ENCODE peak calls at places on chromosomes 6 and 20, in five cellular contexts. R is lower lobe of right lung, O is GM23338, B is lung microvascular endothelial cell, N is heart right ventricle. H is an unnamed sample.
A peak's percentile ranks its signal among the peaks of the same experiment; 100 is the strongest.

GRCh38 chr6:129774697-129775447 is 64.9 kb upstream of the ARHGAP18 start:
- DNase-seq in R (peak; percentile 57), O (peak; percentile 93), N (peak; percentile 67), B (peak; percentile 84), H (no peak)

GRCh38 chr6:168369776-168370175 is 50.2 kb upstream of the DACT2 start:
- DNase-seq in B (no peak), N (no peak), R (no peak), O (no peak), H (no peak)

GRCh38 chr6:22027226-22027725 is 269.6 kb downstream of the PRL start:
- DNase-seq in R (no peak), B (no peak), N (no peak), O (no peak), H (no peak)

GRCh38 chr20:6519556-6519955 is 247.9 kb upstream of the BMP2 start:
- DNase-seq in O (no peak), R (no peak), N (no peak), B (no peak), H (no peak)

GRCh38 chr6:43328528-43328927 is 19.9 kb upstream of the CRIP3 start:
- DNase-seq in O (no peak), R (no peak), N (peak; percentile 57), B (no peak), H (no peak)

GRCh38 chr6:158605266-158605878 is 39.2 kb downstream of the DYNLT1 start:
- DNase-seq in N (peak; percentile 65), O (peak; percentile 91), B (peak; percentile 85), R (peak; percentile 39), H (no peak)

GRCh38 chr6:159979136-159979874 is 10.4 kb downstream of the IGF2R start:
- DNase-seq in R (no peak), B (no peak), N (no peak), O (no peak), H (peak; percentile 61)

GRCh38 chr6:44653761-44654218 is 266.3 kb downstream of the CDC5L start:
- DNase-seq in O (no peak), R (no peak), N (no peak), B (peak; percentile 10), H (no peak)

GRCh38 chr6:122063090-122063489 is 336.4 kb upstream of the HSF2 start:
- DNase-seq in B (no peak), R (no peak), N (no peak), O (no peak), H (no peak)

GRCh38 chr6:123201869-123202372 is 205.9 kb downstream of the CLVS2 start:
- DNase-seq in O (no peak), B (no peak), R (peak; percentile 35), N (no peak), H (no peak)

GRCh38 chr20:35600176-35600995 is 15.2 kb upstream of the SPAG4 start:
- DNase-seq in O (peak; percentile 65), R (no peak), B (no peak), N (no peak), H (no peak)

H was measured in GM06990.